ENCODE peak calls at places on chromosomes 6 and 20, in seven cellular contexts. P is IMR-90, V is neuronal stem cell, D is mesenchymal stem cell, K is mesendoderm, Z is H1, U is trophoblast cell. O is an unnamed sample.

GRCh38 chr6:6927437-6928361 is 180.1 kb upstream of the RREB1 start:
- DNase-seq in P (no peak), K (no peak), V (peak; percentile 18), D (no peak), U (no peak), Z (no peak), O (peak; percentile 65)

GRCh38 chr6:90497411-90497810 is 89.5 kb downstream of the MAP3K7 start:
- DNase-seq in V (no peak), U (no peak), P (no peak), Z (no peak), D (no peak), K (no peak), O (no peak)

GRCh38 chr6:22943331-22943730 is 374.0 kb downstream of the HDGFL1 start:
- DNase-seq in U (no peak), V (no peak), D (no peak), K (no peak), P (no peak), Z (no peak), O (no peak)

GRCh38 chr6:4871825-4872224 is 95.6 kb downstream of the CDYL start:
- DNase-seq in U (no peak), V (no peak), P (no peak), K (no peak), D (no peak), Z (no peak), O (no peak)

GRCh38 chr6:39508513-39508912 is 186.0 kb upstream of the KCNK16 start:
- DNase-seq in D (no peak), K (no peak), U (no peak), Z (no peak), P (no peak), V (peak; percentile 21), O (peak; percentile 36)

GRCh38 chr6:164825386-164825785 is 484.0 kb downstream of the C6orf118 start:
- DNase-seq in V (no peak), P (no peak), U (no peak), D (no peak), K (no peak), Z (no peak), O (no peak)

GRCh38 chr6:131594074-131594473 is 21.0 kb downstream of the ARG1 start:
- DNase-seq in U (peak; percentile 35), D (no peak), K (no peak), V (no peak), Z (no peak), P (no peak), O (no peak)

GRCh38 chr20:3473944-3474343 is 3.1 kb downstream of the ATRN start:
- DNase-seq in D (no peak), P (no peak), U (no peak), K (no peak), Z (no peak), V (no peak), O (no peak)

GRCh38 chr6:146595981-146596731 is 2.6 kb upstream of the ADGB start:
- DNase-seq in Z (no peak), D (no peak), U (no peak), P (no peak), K (no peak), V (no peak), O (no peak)

GRCh38 chr6:41692735-41693134 is 42.7 kb downstream of the TFEB start:
- DNase-seq in D (no peak), Z (no peak), K (no peak), U (no peak), V (no peak), P (no peak), O (no peak)

GRCh38 chr6:113732384-113732966 is 124.7 kb upstream of the MARCKS start:
- DNase-seq in K (no peak), Z (no peak), U (no peak), V (peak; percentile 60), D (peak; percentile 45), P (peak; percentile 14), O (no peak)

GRCh38 chr6:25743868-25744267 is 10.7 kb upstream of the SLC17A4 start:
- DNase-seq in P (no peak), U (no peak), V (no peak), D (no peak), Z (no peak), K (no peak), O (no peak)

GRCh38 chr6:70345619-70346018 is 42.7 kb upstream of the COL9A1 start:
- DNase-seq in P (no peak), V (no peak), K (no peak), D (no peak), U (no peak), Z (no peak), O (no peak)

DNA sequence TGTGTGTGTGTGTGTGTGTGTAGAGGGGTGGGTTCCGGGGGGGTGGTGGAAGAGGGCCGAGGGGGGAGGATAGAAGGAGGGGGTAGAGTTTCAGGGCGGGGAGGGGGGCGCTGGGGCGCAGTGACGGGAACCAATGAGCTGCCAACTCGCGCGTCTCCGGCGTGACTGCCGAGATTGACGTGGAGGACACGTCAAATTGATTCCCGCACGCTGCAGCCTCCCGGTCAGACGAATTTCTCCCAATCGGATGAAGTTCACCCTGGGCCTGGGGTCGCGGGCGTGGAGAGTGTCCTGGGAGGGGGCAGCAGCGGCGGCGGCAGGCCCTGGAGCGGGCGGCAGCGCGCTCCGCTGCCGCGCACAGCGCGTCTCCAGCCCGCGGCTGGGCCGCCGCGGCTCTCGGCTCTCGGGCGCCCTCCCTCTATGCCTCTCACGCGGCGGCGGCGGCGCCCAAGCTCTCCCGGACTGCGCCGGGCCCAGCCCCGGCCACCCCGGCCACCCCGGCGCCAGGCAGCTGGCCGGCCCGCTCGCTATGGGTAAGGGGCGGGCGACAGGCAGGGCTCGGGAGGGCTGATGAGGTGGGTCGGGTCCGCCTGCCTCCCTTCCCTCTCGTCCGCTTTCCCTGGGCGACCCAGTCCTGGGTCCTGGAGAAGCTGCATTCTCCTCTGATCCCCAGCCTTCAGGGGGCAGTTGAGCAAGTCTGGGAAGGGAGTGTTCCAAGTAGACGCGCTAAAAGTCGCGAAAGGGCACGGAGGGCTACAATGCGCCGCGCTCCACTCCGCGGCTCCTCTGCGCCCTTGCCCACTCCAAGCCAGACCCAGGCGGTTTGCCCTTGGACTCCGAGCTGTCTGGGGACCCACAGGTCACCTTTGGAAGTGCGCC is at the start of gene PAX1:
- DNase-seq in Z (no peak), U (no peak), K (no peak), D (no peak), V (no peak), P (no peak), O (no peak)
- H3K79me1 ChIP-seq in Z (no peaks in the 10 kb centered on the region), U (no peaks in the 10 kb centered on the region), K (no peaks in the 10 kb centered on the region), D (no peaks in the 10 kb centered on the region), V (no peaks in the 10 kb centered on the region), P (no peaks in the 10 kb centered on the region), O (no peaks in the 10 kb centered on the region)

DNA sequence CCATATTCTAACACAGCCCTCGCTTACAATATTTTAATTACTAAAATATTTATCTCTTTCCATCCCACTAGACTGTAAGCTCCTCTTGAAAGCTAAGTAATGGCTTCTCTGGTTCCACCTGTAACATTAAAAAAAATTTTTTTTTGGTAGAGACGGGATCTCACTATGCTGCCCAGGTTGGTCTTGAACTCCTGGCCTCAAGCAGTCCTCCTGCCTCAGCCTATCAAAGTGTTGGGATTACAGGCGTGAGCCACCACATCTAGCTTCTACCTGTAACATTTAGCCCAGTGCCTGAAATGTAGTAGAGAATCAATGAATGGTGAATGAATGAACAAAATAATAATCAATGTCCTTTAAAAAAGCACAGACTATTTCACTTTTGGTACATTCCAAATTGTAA is 28.8 kb downstream of the DEK start:
- DNase-seq in U (no peak), Z (no peak), V (no peak), K (no peak), P (no peak), D (no peak), O (no peak)
- H3K79me1 ChIP-seq in U (no peaks in the 10 kb centered on the region), Z (no peaks in the 10 kb centered on the region), V (no peaks in the 10 kb centered on the region), K (peaks cover 1% of the 10 kb centered on the region), P (peaks cover 18% of the 10 kb centered on the region), D (peaks cover 2% of the 10 kb centered on the region), O (peaks cover 11% of the 10 kb centered on the region)

DNA sequence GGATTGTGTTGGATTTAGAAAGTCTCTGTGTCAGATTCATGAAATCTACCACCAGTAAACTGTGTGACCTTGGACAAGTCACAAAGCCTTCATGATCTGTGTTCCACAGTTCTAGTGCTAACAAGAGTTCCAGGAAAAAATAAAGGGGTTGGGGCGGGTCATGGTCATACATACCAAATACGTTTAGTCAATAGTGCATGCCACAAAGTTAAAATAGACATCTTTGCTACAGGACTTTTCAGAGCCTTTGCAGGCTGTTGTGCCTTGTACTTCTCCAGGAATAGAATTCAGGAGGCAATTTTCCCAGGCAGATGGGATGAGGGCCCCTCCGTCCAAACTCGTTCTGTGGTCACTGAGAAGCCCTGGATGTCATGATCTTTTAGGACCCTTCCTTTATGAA is 127.2 kb downstream of the EYA2 start:
- DNase-seq in U (no peak), K (no peak), Z (no peak), D (no peak), P (no peak), V (no peak), O (no peak)
- H3K79me1 ChIP-seq in U (peaks cover 2% of the 10 kb centered on the region), K (no peaks in the 10 kb centered on the region), Z (no peaks in the 10 kb centered on the region), D (no peaks in the 10 kb centered on the region), P (no peaks in the 10 kb centered on the region), V (no peaks in the 10 kb centered on the region), O (no peaks in the 10 kb centered on the region)

GRCh38 chr6:31111712-31112111 is 663 bp downstream of the C6orf15 start:
- DNase-seq in K (no peak), U (no peak), V (no peak), D (no peak), Z (no peak), P (no peak), O (no peak)
- H3K79me1 ChIP-seq in K (no peaks in the 10 kb centered on the region), U (no peaks in the 10 kb centered on the region), V (no peaks in the 10 kb centered on the region), D (peaks cover 12% of the 10 kb centered on the region), Z (no peaks in the 10 kb centered on the region), P (peaks cover 9% of the 10 kb centered on the region), O (no peaks in the 10 kb centered on the region)

GRCh38 chr20:56487216-56487615 is 18.8 kb downstream of the RTF2 start:
- DNase-seq in D (no peak), Z (no peak), V (no peak), U (no peak), K (no peak), P (no peak), O (no peak)
- H3K79me1 ChIP-seq in D (peaks cover 51% of the 10 kb centered on the region), Z (no peaks in the 10 kb centered on the region), V (peaks cover 5% of the 10 kb centered on the region), U (no peaks in the 10 kb centered on the region), K (peaks cover 1% of the 10 kb centered on the region), P (peaks cover 40% of the 10 kb centered on the region), O (no peaks in the 10 kb centered on the region)

DNA sequence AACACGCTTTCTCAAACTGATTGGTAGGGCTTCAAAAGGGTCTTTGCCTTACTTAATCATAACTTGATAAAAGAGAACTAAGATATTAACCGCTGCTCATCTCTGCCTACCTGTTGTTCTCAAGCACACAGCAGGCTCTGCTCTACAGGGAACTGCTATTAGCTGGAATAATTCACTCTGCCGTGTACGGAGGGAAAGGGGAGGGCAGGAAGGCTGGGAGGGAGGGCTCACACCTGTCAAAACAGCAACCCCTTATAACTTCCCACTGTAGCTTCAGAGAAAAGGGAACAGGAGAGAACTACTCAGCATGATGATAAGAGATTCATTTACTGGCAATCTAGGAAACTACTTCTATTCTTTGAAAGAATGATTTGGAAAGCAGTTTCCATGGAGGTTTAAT is 75.1 kb downstream of the ZMYND8 start:
- DNase-seq in U (no peak), Z (no peak), P (no peak), D (no peak), V (no peak), K (no peak), O (no peak)
- H3K79me1 ChIP-seq in U (peaks cover under 1% of the 10 kb centered on the region), Z (peaks cover 6% of the 10 kb centered on the region), P (peaks cover 38% of the 10 kb centered on the region), D (peaks cover 14% of the 10 kb centered on the region), V (peaks cover 1% of the 10 kb centered on the region), K (no peaks in the 10 kb centered on the region), O (peaks cover 2% of the 10 kb centered on the region)

GRCh38 chr6:36195471-36196048 is 984 bp upstream of the BRPF3 start:
- DNase-seq in D (no peak), U (no peak), P (no peak), K (peak; percentile 3), V (no peak), Z (no peak), O (no peak)
- H3K79me1 ChIP-seq in D (peaks cover 16% of the 10 kb centered on the region), U (peaks cover 11% of the 10 kb centered on the region), P (peaks cover 37% of the 10 kb centered on the region), K (peaks cover 22% of the 10 kb centered on the region), V (peaks cover 7% of the 10 kb centered on the region), Z (peaks cover 12% of the 10 kb centered on the region), O (peaks cover 6% of the 10 kb centered on the region)

O was measured in H9.